ENCODE peak calls at places on chromosome 11, in six cellular contexts. L is mesothelial cell of epicardium, R is lower lobe of right lung, X is BJ, B is transverse colon, C is upper lobe of right lung. F is an unnamed sample.

GRCh38 chr11:57417056-57417455 is 9.9 kb downstream of the SLC43A3 start:
- DNase-seq in R (no peak), X (no peak), B (no peak), C (no peak), L (no peak), F (no peak)

GRCh38 chr11:47467372-47467771 is 18.4 kb upstream of the RAPSN start:
- DNase-seq in R (no peak), B (peak), L (no peak), C (peak), X (no peak), F (no peak)

GRCh38 chr11:119518746-119519382 is 95.9 kb upstream of the THY1 start:
- DNase-seq in B (no peak), C (no peak), R (no peak), X (no peak), L (peak), F (peak)

GRCh38 chr11:13682212-13682611 is 13.7 kb downstream of the FAR1 start:
- DNase-seq in X (no peak), R (no peak), L (no peak), B (no peak), C (no peak), F (no peak)

GRCh38 chr11:72378704-72379383 is 55.5 kb downstream of the CLPB start:
- DNase-seq in C (no peak), B (peak), R (peak), X (no peak), L (no peak), F (no peak)

GRCh38 chr11:8963569-8964323 is 496 bp downstream of the TMEM9B start:
- DNase-seq in R (peak), C (peak), L (peak), X (no peak), B (peak), F (no peak)

GRCh38 chr11:15371533-15371932 is 256.8 kb downstream of the INSC start:
- DNase-seq in B (no peak), R (no peak), C (no peak), X (no peak), L (no peak), F (no peak)

GRCh38 chr11:81792416-81792815 is 941.2 kb downstream of the FAM181B start:
- DNase-seq in L (no peak), C (no peak), X (no peak), B (no peak), R (no peak), F (no peak)

GRCh38 chr11:47373876-47374820 is 4.2 kb downstream of the SPI1 start:
- DNase-seq in B (peak), X (no peak), L (peak), C (peak), R (peak), F (peak)

GRCh38 chr11:132595711-132596111 is 936.6 kb downstream of the OPCML start:
- DNase-seq in L (no peak), X (no peak), R (no peak), B (no peak), C (no peak), F (no peak)

DNA sequence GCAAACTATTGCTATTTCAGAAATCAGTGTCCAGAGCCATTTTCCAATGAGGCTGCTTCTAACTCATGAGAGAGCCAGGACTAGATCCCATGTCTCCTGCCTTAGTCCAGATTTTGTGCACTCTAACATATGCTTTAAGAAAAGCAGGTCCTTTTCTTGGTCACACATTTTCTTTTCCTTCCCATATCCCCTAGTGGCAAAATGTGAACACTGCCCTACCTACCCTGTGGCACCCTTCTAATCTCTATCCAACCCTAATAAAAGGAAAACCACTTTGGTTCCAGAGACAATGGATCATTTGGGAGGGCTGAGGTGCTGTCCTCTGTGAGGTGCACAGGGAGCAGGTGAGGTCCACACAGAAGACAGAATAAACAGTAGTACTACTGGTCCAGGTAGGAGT is 72.0 kb upstream of the DDI1 start:
- DNase-seq in B (no peak), C (no peak), X (no peak), L (no peak), R (no peak), F (no peak)
- TF ChIP-seq CTCF in B (no peak), C (no peak), X (no peak), L (no peak), R (no peak), F (peak)

DNA sequence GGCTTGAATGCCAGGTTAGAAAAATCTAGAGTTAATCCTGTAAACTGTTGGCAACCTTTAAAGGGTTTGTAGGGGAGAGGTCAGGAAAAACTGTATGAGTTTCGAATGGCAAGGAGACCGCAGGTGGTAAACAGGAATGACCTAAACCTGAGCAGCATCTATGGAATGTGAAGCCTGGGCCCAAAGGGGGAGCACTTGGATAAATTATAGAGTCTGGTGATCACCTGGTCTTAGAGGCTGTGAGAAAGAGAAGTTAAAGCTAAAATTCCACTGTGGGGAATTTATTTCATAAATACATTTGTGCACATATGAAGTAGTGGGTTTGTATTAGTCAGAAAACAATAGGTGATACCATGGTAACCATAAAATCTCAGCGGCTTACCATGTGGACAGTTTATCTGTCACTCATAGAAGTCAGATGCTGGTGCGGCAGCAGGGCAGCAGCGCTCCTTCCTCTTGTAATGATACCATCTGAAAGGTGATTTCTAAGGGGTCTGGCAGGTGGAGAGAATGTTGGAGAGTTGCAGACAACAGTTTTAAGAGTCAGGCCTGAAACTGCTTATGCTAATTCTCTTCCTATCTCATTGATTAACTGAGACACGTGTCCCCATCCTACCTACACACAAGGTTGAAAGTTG is 1104.4 kb upstream of the CCDC90B start:
- DNase-seq in X (no peak), C (no peak), L (no peak), B (no peak), R (no peak), F (no peak)
- TF ChIP-seq CTCF in X (no peak), C (no peak), L (no peak), B (no peak), R (no peak), F (no peak)

GRCh38 chr11:66313321-66314185 is 3.3 kb downstream of the CD248 start:
- DNase-seq in L (peak), R (peak), X (no peak), B (no peak), C (peak), F (no peak)
- TF ChIP-seq CTCF in L (peak), R (no peak), X (peak), B (no peak), C (peak), F (peak)

DNA sequence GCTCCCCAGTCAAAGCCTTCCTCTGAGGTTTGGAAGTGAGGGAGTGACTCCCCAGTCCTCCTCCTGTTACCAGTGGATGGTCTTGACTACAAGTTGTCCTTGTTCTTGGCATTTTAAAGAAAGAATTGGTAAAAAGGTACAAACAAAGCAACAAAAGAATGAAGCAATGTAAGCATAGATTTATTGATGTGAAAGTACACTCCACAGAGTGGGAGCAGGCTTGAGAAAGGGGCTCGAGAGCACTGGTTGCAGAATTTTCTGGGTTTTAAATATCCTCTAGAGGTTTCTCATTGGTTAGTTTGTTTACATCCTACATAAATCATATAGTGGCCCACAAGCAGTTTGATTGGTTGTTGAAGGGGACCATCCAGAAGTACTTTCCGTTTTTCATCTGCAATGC is 22.7 kb upstream of the GLYATL1 start:
- DNase-seq in R (no peak), L (no peak), B (no peak), C (no peak), X (no peak), F (no peak)
- TF ChIP-seq CTCF in R (no peak), L (no peak), B (no peak), C (no peak), X (no peak), F (no peak)